ENCODE peak calls at places on chromosomes 2 and 18, in ten cellular contexts. One of them, this sample, is unnamed.

GRCh38 chr2:142307716-142308115 is 176.9 kb upstream of the LRP1B start:
- DNase-seq in SIG-M5: no peak
- DNase-seq in effector memory CD4-positive, alpha-beta T cell: no peak
- DNase-seq in heart left ventricle: no peak
- DNase-seq in lower leg skin: no peak
- DNase-seq in retina: no peak
- DNase-seq in GM12865: no peak
- DNase-seq in T-cell: no peak
- DNase-seq in progenitor cell of endocrine pancreas: no peak
- DNase-seq in sciatic nerve: no peak
- DNase-seq in this sample: no peak

GRCh38 chr18:63994783-63995399 is 25.0 kb downstream of the SERPINB8 start:
- DNase-seq in heart left ventricle: no peak
- DNase-seq in lower leg skin: peak
- DNase-seq in effector memory CD4-positive, alpha-beta T cell: peak
- DNase-seq in T-cell: no peak
- DNase-seq in sciatic nerve: no peak
- DNase-seq in SIG-M5: no peak
- DNase-seq in retina: peak
- DNase-seq in GM12865: peak
- DNase-seq in progenitor cell of endocrine pancreas: peak
- DNase-seq in this sample: peak

GRCh38 chr2:47321411-47322031 is 81.4 kb upstream of the MSH2 start:
- DNase-seq in GM12865: no peak
- DNase-seq in sciatic nerve: no peak
- DNase-seq in progenitor cell of endocrine pancreas: no peak
- DNase-seq in heart left ventricle: no peak
- DNase-seq in T-cell: no peak
- DNase-seq in effector memory CD4-positive, alpha-beta T cell: no peak
- DNase-seq in SIG-M5: no peak
- DNase-seq in retina: no peak
- DNase-seq in lower leg skin: no peak
- DNase-seq in this sample: peak

GRCh38 chr18:78330761-78331160 is 648.9 kb upstream of the SALL3 start:
- DNase-seq in GM12865: no peak
- DNase-seq in lower leg skin: no peak
- DNase-seq in retina: no peak
- DNase-seq in SIG-M5: no peak
- DNase-seq in progenitor cell of endocrine pancreas: no peak
- DNase-seq in sciatic nerve: no peak
- DNase-seq in heart left ventricle: no peak
- DNase-seq in T-cell: no peak
- DNase-seq in effector memory CD4-positive, alpha-beta T cell: no peak
- DNase-seq in this sample: no peak

GRCh38 chr2:129673234-129673633 is 306.2 kb upstream of the RAB6C start:
- DNase-seq in GM12865: no peak
- DNase-seq in effector memory CD4-positive, alpha-beta T cell: no peak
- DNase-seq in heart left ventricle: no peak
- DNase-seq in retina: no peak
- DNase-seq in T-cell: no peak
- DNase-seq in sciatic nerve: no peak
- DNase-seq in SIG-M5: no peak
- DNase-seq in lower leg skin: no peak
- DNase-seq in progenitor cell of endocrine pancreas: no peak
- DNase-seq in this sample: no peak

GRCh38 chr2:103435010-103435409 is 673.2 kb downstream of the TMEM182 start:
- DNase-seq in progenitor cell of endocrine pancreas: no peak
- DNase-seq in lower leg skin: no peak
- DNase-seq in SIG-M5: no peak
- DNase-seq in T-cell: no peak
- DNase-seq in heart left ventricle: no peak
- DNase-seq in effector memory CD4-positive, alpha-beta T cell: no peak
- DNase-seq in GM12865: no peak
- DNase-seq in sciatic nerve: no peak
- DNase-seq in retina: no peak
- DNase-seq in this sample: no peak

GRCh38 chr18:13501896-13502295 is 224.5 kb downstream of the FAM210A start:
- DNase-seq in effector memory CD4-positive, alpha-beta T cell: no peak
- DNase-seq in progenitor cell of endocrine pancreas: no peak
- DNase-seq in SIG-M5: no peak
- DNase-seq in sciatic nerve: no peak
- DNase-seq in heart left ventricle: no peak
- DNase-seq in lower leg skin: no peak
- DNase-seq in retina: no peak
- DNase-seq in T-cell: no peak
- DNase-seq in GM12865: peak
- DNase-seq in this sample: no peak

GRCh38 chr18:80046961-80047541 is 12.8 kb downstream of the RBFA start:
- DNase-seq in GM12865: no peak
- DNase-seq in sciatic nerve: no peak
- DNase-seq in progenitor cell of endocrine pancreas: no peak
- DNase-seq in SIG-M5: no peak
- DNase-seq in heart left ventricle: no peak
- DNase-seq in retina: no peak
- DNase-seq in T-cell: no peak
- DNase-seq in lower leg skin: no peak
- DNase-seq in effector memory CD4-positive, alpha-beta T cell: no peak
- DNase-seq in this sample: no peak

GRCh38 chr2:142867161-142867560 is 10.3 kb upstream of the KYNU start:
- DNase-seq in sciatic nerve: no peak
- DNase-seq in T-cell: no peak
- DNase-seq in effector memory CD4-positive, alpha-beta T cell: no peak
- DNase-seq in retina: no peak
- DNase-seq in SIG-M5: no peak
- DNase-seq in lower leg skin: no peak
- DNase-seq in heart left ventricle: no peak
- DNase-seq in GM12865: peak
- DNase-seq in progenitor cell of endocrine pancreas: no peak
- DNase-seq in this sample: no peak

GRCh38 chr2:216735086-216735485 is 39.7 kb upstream of the IGFBP5 start:
- DNase-seq in SIG-M5: no peak
- DNase-seq in sciatic nerve: no peak
- DNase-seq in GM12865: no peak
- DNase-seq in lower leg skin: no peak
- DNase-seq in progenitor cell of endocrine pancreas: no peak
- DNase-seq in retina: no peak
- DNase-seq in heart left ventricle: no peak
- DNase-seq in effector memory CD4-positive, alpha-beta T cell: no peak
- DNase-seq in T-cell: no peak
- DNase-seq in this sample: no peak

GRCh38 chr2:138536740-138537139 is 35.2 kb downstream of the SPOPL start:
- DNase-seq in progenitor cell of endocrine pancreas: no peak
- DNase-seq in SIG-M5: no peak
- DNase-seq in heart left ventricle: no peak
- DNase-seq in retina: no peak
- DNase-seq in effector memory CD4-positive, alpha-beta T cell: no peak
- DNase-seq in T-cell: no peak
- DNase-seq in GM12865: no peak
- DNase-seq in lower leg skin: no peak
- DNase-seq in sciatic nerve: no peak
- DNase-seq in this sample: no peak

GRCh38 chr18:8949206-8949605 is 153.3 kb upstream of the NDUFV2 start:
- DNase-seq in progenitor cell of endocrine pancreas: no peak
- DNase-seq in sciatic nerve: no peak
- DNase-seq in T-cell: no peak
- DNase-seq in heart left ventricle: no peak
- DNase-seq in retina: peak
- DNase-seq in SIG-M5: no peak
- DNase-seq in effector memory CD4-positive, alpha-beta T cell: no peak
- DNase-seq in GM12865: no peak
- DNase-seq in lower leg skin: no peak
- DNase-seq in this sample: no peak

GRCh38 chr2:17257194-17257909 is 260.9 kb downstream of the RAD51AP2 start:
- DNase-seq in retina: no peak
- DNase-seq in progenitor cell of endocrine pancreas: no peak
- DNase-seq in GM12865: no peak
- DNase-seq in lower leg skin: no peak
- DNase-seq in T-cell: no peak
- DNase-seq in sciatic nerve: no peak
- DNase-seq in effector memory CD4-positive, alpha-beta T cell: no peak
- DNase-seq in SIG-M5: no peak
- DNase-seq in heart left ventricle: no peak
- DNase-seq in this sample: no peak

GRCh38 chr2:221166283-221166682 is 405.8 kb downstream of the EPHA4 start:
- DNase-seq in GM12865: no peak
- DNase-seq in SIG-M5: no peak
- DNase-seq in heart left ventricle: no peak
- DNase-seq in sciatic nerve: no peak
- DNase-seq in progenitor cell of endocrine pancreas: no peak
- DNase-seq in retina: peak
- DNase-seq in lower leg skin: no peak
- DNase-seq in T-cell: no peak
- DNase-seq in effector memory CD4-positive, alpha-beta T cell: no peak
- DNase-seq in this sample: no peak

GRCh38 chr2:32453242-32454062 is 96.6 kb downstream of the BIRC6 start:
- DNase-seq in SIG-M5: no peak
- DNase-seq in progenitor cell of endocrine pancreas: no peak
- DNase-seq in lower leg skin: no peak
- DNase-seq in heart left ventricle: no peak
- DNase-seq in retina: no peak
- DNase-seq in effector memory CD4-positive, alpha-beta T cell: no peak
- DNase-seq in sciatic nerve: no peak
- DNase-seq in T-cell: no peak
- DNase-seq in GM12865: no peak
- DNase-seq in this sample: no peak

GRCh38 chr18:47422524-47422923 is 171.1 kb upstream of the SKOR2 start:
- DNase-seq in effector memory CD4-positive, alpha-beta T cell: no peak
- DNase-seq in SIG-M5: no peak
- DNase-seq in sciatic nerve: no peak
- DNase-seq in heart left ventricle: no peak
- DNase-seq in progenitor cell of endocrine pancreas: no peak
- DNase-seq in retina: no peak
- DNase-seq in GM12865: no peak
- DNase-seq in lower leg skin: no peak
- DNase-seq in T-cell: no peak
- DNase-seq in this sample: no peak

GRCh38 chr2:36333350-36334012 is 22.1 kb upstream of the CRIM1 start:
- DNase-seq in heart left ventricle: no peak
- DNase-seq in progenitor cell of endocrine pancreas: no peak
- DNase-seq in retina: no peak
- DNase-seq in T-cell: no peak
- DNase-seq in lower leg skin: no peak
- DNase-seq in effector memory CD4-positive, alpha-beta T cell: no peak
- DNase-seq in SIG-M5: no peak
- DNase-seq in sciatic nerve: no peak
- DNase-seq in GM12865: no peak
- DNase-seq in this sample: no peak

GRCh38 chr18:12282436-12283039 is 25.5 kb upstream of the TUBB6 start:
- DNase-seq in progenitor cell of endocrine pancreas: no peak
- DNase-seq in GM12865: no peak
- DNase-seq in SIG-M5: no peak
- DNase-seq in sciatic nerve: no peak
- DNase-seq in retina: no peak
- DNase-seq in T-cell: no peak
- DNase-seq in effector memory CD4-positive, alpha-beta T cell: no peak
- DNase-seq in heart left ventricle: no peak
- DNase-seq in lower leg skin: no peak
- DNase-seq in this sample: peak

GRCh38 chr2:127658641-127659407 is 12.9 kb downstream of the GPR17 start:
- DNase-seq in GM12865: no peak
- DNase-seq in lower leg skin: no peak
- DNase-seq in effector memory CD4-positive, alpha-beta T cell: no peak
- DNase-seq in T-cell: no peak
- DNase-seq in sciatic nerve: no peak
- DNase-seq in progenitor cell of endocrine pancreas: no peak
- DNase-seq in SIG-M5: no peak
- DNase-seq in retina: no peak
- DNase-seq in heart left ventricle: peak
- DNase-seq in this sample: no peak

GRCh38 chr2:44533508-44533907 is 171.8 kb downstream of the CAMKMT start:
- DNase-seq in sciatic nerve: no peak
- DNase-seq in GM12865: no peak
- DNase-seq in heart left ventricle: no peak
- DNase-seq in progenitor cell of endocrine pancreas: no peak
- DNase-seq in effector memory CD4-positive, alpha-beta T cell: no peak
- DNase-seq in T-cell: no peak
- DNase-seq in SIG-M5: no peak
- DNase-seq in retina: no peak
- DNase-seq in lower leg skin: no peak
- DNase-seq in this sample: no peak

GRCh38 chr2:170783549-170783948 is 13.4 kb downstream of the ERICH2 start:
- DNase-seq in sciatic nerve: no peak
- DNase-seq in GM12865: no peak
- DNase-seq in retina: no peak
- DNase-seq in SIG-M5: no peak
- DNase-seq in heart left ventricle: no peak
- DNase-seq in progenitor cell of endocrine pancreas: no peak
- DNase-seq in T-cell: no peak
- DNase-seq in effector memory CD4-positive, alpha-beta T cell: no peak
- DNase-seq in lower leg skin: no peak
- DNase-seq in this sample: no peak

GRCh38 chr18:57812126-57812477 is 9.0 kb upstream of the ATP8B1 start:
- DNase-seq in heart left ventricle: no peak
- DNase-seq in T-cell: no peak
- DNase-seq in GM12865: no peak
- DNase-seq in retina: no peak
- DNase-seq in SIG-M5: no peak
- DNase-seq in effector memory CD4-positive, alpha-beta T cell: no peak
- DNase-seq in progenitor cell of endocrine pancreas: no peak
- DNase-seq in sciatic nerve: no peak
- DNase-seq in lower leg skin: no peak
- DNase-seq in this sample: no peak

GRCh38 chr2:215764441-215765048 is 248.8 kb downstream of the MREG start:
- DNase-seq in heart left ventricle: no peak
- DNase-seq in sciatic nerve: no peak
- DNase-seq in retina: no peak
- DNase-seq in lower leg skin: no peak
- DNase-seq in progenitor cell of endocrine pancreas: no peak
- DNase-seq in T-cell: no peak
- DNase-seq in GM12865: no peak
- DNase-seq in SIG-M5: no peak
- DNase-seq in effector memory CD4-positive, alpha-beta T cell: no peak
- DNase-seq in this sample: peak

GRCh38 chr2:64196986-64197385 is 52.8 kb upstream of the PELI1 start:
- DNase-seq in progenitor cell of endocrine pancreas: no peak
- DNase-seq in T-cell: no peak
- DNase-seq in sciatic nerve: no peak
- DNase-seq in lower leg skin: no peak
- DNase-seq in heart left ventricle: no peak
- DNase-seq in effector memory CD4-positive, alpha-beta T cell: no peak
- DNase-seq in retina: no peak
- DNase-seq in SIG-M5: no peak
- DNase-seq in GM12865: no peak
- DNase-seq in this sample: no peak

GRCh38 chr2:125455110-125455509 is 1200.8 kb upstream of the GYPC start:
- DNase-seq in SIG-M5: no peak
- DNase-seq in sciatic nerve: no peak
- DNase-seq in GM12865: peak
- DNase-seq in T-cell: no peak
- DNase-seq in heart left ventricle: no peak
- DNase-seq in lower leg skin: no peak
- DNase-seq in effector memory CD4-positive, alpha-beta T cell: no peak
- DNase-seq in retina: no peak
- DNase-seq in progenitor cell of endocrine pancreas: no peak
- DNase-seq in this sample: no peak

GRCh38 chr2:233081232-233081730 is 21.1 kb downstream of the INPP5D start:
- DNase-seq in sciatic nerve: peak
- DNase-seq in heart left ventricle: no peak
- DNase-seq in retina: no peak
- DNase-seq in lower leg skin: no peak
- DNase-seq in T-cell: peak
- DNase-seq in GM12865: peak
- DNase-seq in effector memory CD4-positive, alpha-beta T cell: peak
- DNase-seq in progenitor cell of endocrine pancreas: no peak
- DNase-seq in SIG-M5: peak
- DNase-seq in this sample: no peak

GRCh38 chr2:158729873-158730620 is 65.1 kb upstream of the DAPL1 start:
- DNase-seq in GM12865: no peak
- DNase-seq in retina: no peak
- DNase-seq in heart left ventricle: no peak
- DNase-seq in effector memory CD4-positive, alpha-beta T cell: no peak
- DNase-seq in T-cell: no peak
- DNase-seq in SIG-M5: no peak
- DNase-seq in lower leg skin: no peak
- DNase-seq in progenitor cell of endocrine pancreas: no peak
- DNase-seq in sciatic nerve: no peak
- DNase-seq in this sample: no peak

GRCh38 chr2:96762529-96763253 is 2.0 kb downstream of the CNNM4 start:
- DNase-seq in effector memory CD4-positive, alpha-beta T cell: no peak
- DNase-seq in lower leg skin: no peak
- DNase-seq in SIG-M5: no peak
- DNase-seq in heart left ventricle: no peak
- DNase-seq in sciatic nerve: no peak
- DNase-seq in T-cell: no peak
- DNase-seq in GM12865: peak
- DNase-seq in progenitor cell of endocrine pancreas: no peak
- DNase-seq in retina: peak
- DNase-seq in this sample: no peak